ENCODE peak calls at places on chromosomes 12 and 14, in ten cellular contexts. A is heart left ventricle, W is GM23338, H is PC-3, D is lower leg skin, E is neural progenitor cell, G is lower lobe of right lung, S is NB4, Z is cardiac fibroblast, J is AG04450. Q is an unnamed sample.

GRCh38 chr14:58275527-58276190 is 22.7 kb upstream of the ARID4A start:
- DNase-seq in A (no peak), W (no peak), H (no peak), D (no peak), E (no peak), G (no peak), S (no peak), Z (no peak), J (no peak), Q (no peak)

GRCh38 chr14:77804592-77804991 is 4.7 kb downstream of the ADCK1 start:
- DNase-seq in A (no peak), W (peak), H (peak), D (no peak), E (peak), G (no peak), S (peak), Z (peak), J (no peak), Q (no peak)

GRCh38 chr12:112852810-112853209 is 54.0 kb upstream of the OAS1 start:
- DNase-seq in A (no peak), W (no peak), H (no peak), D (no peak), E (no peak), G (no peak), S (no peak), Z (no peak), J (no peak), Q (no peak)

GRCh38 chr12:59742831-59743230 is 147.0 kb downstream of the SLC16A7 start:
- DNase-seq in A (no peak), W (no peak), H (no peak), D (no peak), E (no peak), G (no peak), S (no peak), Z (peak), J (no peak), Q (no peak)

GRCh38 chr12:48156648-48157015 is 683 bp downstream of the ASB8 start:
- DNase-seq in A (no peak), W (no peak), H (no peak), D (no peak), E (no peak), G (no peak), S (peak), Z (no peak), J (no peak), Q (no peak)

GRCh38 chr12:79886917-79887519 is 47.9 kb downstream of the PPP1R12A start:
- DNase-seq in A (no peak), W (peak), H (peak), D (no peak), E (peak), G (no peak), S (peak), Z (peak), J (peak), Q (no peak)

GRCh38 chr12:113239811-113240331 is 18.6 kb downstream of the TPCN1 start:
- DNase-seq in A (peak), W (no peak), H (no peak), D (no peak), E (no peak), G (no peak), S (no peak), Z (peak), J (no peak), Q (no peak)

GRCh38 chr14:50041980-50042379 is 74.4 kb downstream of the VCPKMT start:
- DNase-seq in A (no peak), W (no peak), H (no peak), D (no peak), E (no peak), G (no peak), S (no peak), Z (no peak), J (no peak), Q (no peak)

GRCh38 chr14:89015016-89015415 is 190.6 kb downstream of the TTC8 start:
- DNase-seq in A (no peak), W (peak), H (peak), D (no peak), E (no peak), G (no peak), S (no peak), Z (peak), J (no peak), Q (no peak)

GRCh38 chr14:91708795-91709194 is 23.1 kb downstream of the CATSPERB start:
- DNase-seq in A (no peak), W (no peak), H (no peak), D (no peak), E (no peak), G (no peak), S (no peak), Z (no peak), J (no peak), Q (no peak)

GRCh38 chr12:92362785-92363184 is 217.1 kb upstream of the BTG1 start:
- DNase-seq in A (no peak), W (no peak), H (no peak), D (no peak), E (no peak), G (no peak), S (no peak), Z (no peak), J (no peak), Q (no peak)

GRCh38 chr12:2796187-2796663 is 1.5 kb downstream of the FKBP4 start:
- DNase-seq in A (no peak), W (peak), H (peak), D (no peak), E (peak), G (no peak), S (no peak), Z (no peak), J (no peak), Q (no peak)

GRCh38 chr14:56244138-56244789 is 126.1 kb downstream of the PELI2 start:
- DNase-seq in A (no peak), W (no peak), H (peak), D (no peak), E (no peak), G (no peak), S (peak), Z (peak), J (peak), Q (peak)

GRCh38 chr14:73888971-73889370 is 2.3 kb downstream of the ZNF410 start:
- DNase-seq in A (no peak), W (no peak), H (peak), D (no peak), E (no peak), G (no peak), S (peak), Z (no peak), J (no peak), Q (no peak)

GRCh38 chr14:70382556-70382955 is 23.1 kb upstream of the COX16 start:
- DNase-seq in A (no peak), W (no peak), H (no peak), D (no peak), E (no peak), G (no peak), S (no peak), Z (no peak), J (no peak), Q (no peak)

GRCh38 chr12:75784591-75784990 is 247.0 kb downstream of the PHLDA1 start:
- DNase-seq in A (peak), W (no peak), H (peak), D (peak), E (no peak), G (no peak), S (peak), Z (peak), J (no peak), Q (no peak)

GRCh38 chr14:30966415-30967363 is 58.8 kb upstream of the AP4S1 start:
- DNase-seq in A (no peak), W (no peak), H (peak), D (no peak), E (no peak), G (no peak), S (peak), Z (peak), J (no peak), Q (no peak)

GRCh38 chr12:77845831-77846230 is 15.1 kb downstream of the NAV3 start:
- DNase-seq in A (no peak), W (no peak), H (peak), D (no peak), E (no peak), G (no peak), S (no peak), Z (peak), J (no peak), Q (no peak)

GRCh38 chr14:81980601-81981310 is 447.1 kb upstream of the SEL1L start:
- DNase-seq in A (no peak), W (no peak), H (no peak), D (no peak), E (no peak), G (no peak), S (no peak), Z (no peak), J (no peak), Q (no peak)

GRCh38 chr14:45559626-45560025 is 306.6 kb upstream of the MIS18BP1 start:
- DNase-seq in A (no peak), W (peak), H (peak), D (no peak), E (no peak), G (no peak), S (no peak), Z (no peak), J (no peak), Q (no peak)

GRCh38 chr12:50110762-50111416 is 1.1 kb upstream of the COX14 start:
- DNase-seq in A (peak), W (peak), H (peak), D (peak), E (peak), G (peak), S (peak), Z (peak), J (no peak), Q (peak)

GRCh38 chr12:39905152-39905551 is 200.7 kb downstream of the SLC2A13 start:
- DNase-seq in A (peak), W (no peak), H (no peak), D (peak), E (no peak), G (no peak), S (no peak), Z (peak), J (no peak), Q (no peak)

GRCh38 chr12:130498589-130499385 is 161.1 kb downstream of the PIWIL1 start:
- DNase-seq in A (no peak), W (no peak), H (no peak), D (no peak), E (no peak), G (no peak), S (no peak), Z (no peak), J (no peak), Q (no peak)

GRCh38 chr12:29299613-29300012 is 81.4 kb downstream of the ERGIC2 start:
- DNase-seq in A (no peak), W (no peak), H (no peak), D (no peak), E (no peak), G (no peak), S (peak), Z (no peak), J (no peak), Q (no peak)

GRCh38 chr12:131010376-131011131 is 56.8 kb downstream of the ADGRD1 start:
- DNase-seq in A (no peak), W (no peak), H (no peak), D (no peak), E (no peak), G (peak), S (no peak), Z (no peak), J (no peak), Q (no peak)

GRCh38 chr14:22387776-22388241 is 201.2 kb downstream of the DAD1 start:
- DNase-seq in A (no peak), W (peak), H (no peak), D (no peak), E (no peak), G (no peak), S (no peak), Z (no peak), J (no peak), Q (no peak)
- H3K4me3 ChIP-seq in A (no peak), W (no peak), H (no peak), D (no peak), E (no peak), G (no peak), S (no peak), Z (no peak), J (no peak), Q (no peak)

DNA sequence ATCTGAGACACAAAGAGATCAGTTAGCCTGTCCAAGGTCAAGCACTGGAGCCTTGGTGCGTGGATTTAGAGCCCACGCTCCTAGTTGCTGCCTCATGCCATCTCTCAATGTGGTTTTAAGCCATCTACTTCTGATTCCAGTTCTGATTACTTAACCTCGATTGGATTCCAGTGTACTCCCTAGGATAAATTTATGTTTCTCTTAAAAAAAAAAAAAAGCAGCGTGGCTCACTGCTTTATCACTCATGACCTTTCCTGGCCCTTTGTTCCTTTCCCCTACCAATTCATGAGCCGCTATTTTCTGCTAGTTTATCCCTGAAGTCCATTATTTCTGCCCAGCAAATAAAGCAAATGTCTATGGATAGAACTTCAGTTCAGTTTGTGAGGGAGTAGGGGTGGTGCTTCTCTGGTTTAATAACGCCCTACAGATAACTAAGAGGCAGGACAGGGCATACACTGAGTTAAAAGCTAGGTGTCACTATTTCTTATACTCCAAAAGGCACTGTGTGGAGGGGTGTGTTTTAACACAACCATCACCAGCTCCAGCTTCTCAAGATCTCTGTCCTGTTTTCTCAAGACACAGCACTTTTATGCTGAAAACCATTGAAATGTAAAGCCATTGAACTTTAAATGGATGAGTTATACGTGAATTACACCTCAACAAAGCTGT is 9.8 kb upstream of the PARP11 start:
- DNase-seq in A (no peak), W (peak), H (peak), D (no peak), E (no peak), G (no peak), S (peak), Z (peak), J (no peak), Q (no peak)
- TF ChIP-seq CTCF in A (no peak), W (peak), H (peak), D (no peak), E (peak), G (peak), S (peak), Z (peak), J (no peak), Q (peak)

GRCh38 chr12:27024291-27024690 is 1.9 kb downstream of the MED21 start:
- DNase-seq in A (no peak), W (no peak), H (no peak), D (no peak), E (no peak), G (no peak), S (no peak), Z (peak), J (no peak), Q (no peak)
- H3K4me3 ChIP-seq in A (no peak), W (peak), H (peak), D (no peak), E (peak), G (no peak), S (peak), Z (no peak), J (no peak), Q (no peak)

GRCh38 chr14:99808133-99808505 is 14.9 kb downstream of the EML1 start:
- DNase-seq in A (no peak), W (no peak), H (no peak), D (no peak), E (no peak), G (no peak), S (no peak), Z (no peak), J (no peak), Q (no peak)

GRCh38 chr14:99809864-99810854 is 16.9 kb downstream of the EML1 start:
- DNase-seq in A (peak), W (no peak), H (no peak), D (peak), E (no peak), G (no peak), S (peak), Z (no peak), J (no peak), Q (no peak)

GRCh38 chr14:99809376-99809775 is 16.2 kb downstream of the EML1 start:
- DNase-seq in A (peak), W (no peak), H (no peak), D (peak), E (no peak), G (no peak), S (no peak), Z (peak), J (peak), Q (no peak)

GRCh38 chr14:99807413-99808132 is 14.4 kb downstream of the EML1 start:
- DNase-seq in A (no peak), W (peak), H (peak), D (no peak), E (peak), G (no peak), S (no peak), Z (peak), J (no peak), Q (no peak)

GRCh38 chr14:99808515-99808914 is 15.3 kb downstream of the EML1 start:
- DNase-seq in A (no peak), W (no peak), H (no peak), D (no peak), E (no peak), G (no peak), S (no peak), Z (peak), J (no peak), Q (no peak)
- TF ChIP-seq CTCF in A (no peak), W (no peak), H (no peak), D (no peak), E (no peak), G (no peak), S (no peak), Z (no peak), J (peak), Q (no peak)

DNA sequence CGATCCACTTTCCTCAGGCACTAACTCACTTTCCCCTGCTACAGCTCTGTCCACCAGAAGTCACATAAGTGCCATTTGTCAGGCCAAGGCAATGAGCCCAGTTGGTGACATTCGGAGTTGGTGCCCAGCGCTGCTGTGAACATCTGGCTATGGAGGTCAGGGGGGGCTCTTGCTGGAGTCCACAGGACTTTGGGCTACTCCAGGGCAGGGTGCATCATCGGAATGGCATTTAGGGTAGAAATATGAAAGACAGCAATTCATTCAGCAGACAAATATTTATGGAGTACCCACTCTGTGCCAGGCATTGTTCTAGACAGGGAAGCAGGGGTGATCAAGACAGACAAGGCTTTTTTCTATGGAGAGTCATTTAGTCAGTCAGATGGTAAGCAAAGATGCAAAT is 1.5 kb upstream of the PPP1CC start:
- DNase-seq in A (peak), W (no peak), H (peak), D (no peak), E (peak), G (no peak), S (no peak), Z (peak), J (no peak), Q (no peak)
- H3K4me3 ChIP-seq in A (no peak), W (peak), H (peak), D (no peak), E (peak), G (no peak), S (no peak), Z (no peak), J (no peak), Q (no peak)

GRCh38 chr12:128190052-128190451 is 76.9 kb upstream of the TMEM132C start:
- DNase-seq in A (no peak), W (no peak), H (no peak), D (no peak), E (no peak), G (no peak), S (no peak), Z (no peak), J (no peak), Q (no peak)

GRCh38 chr12:128191380-128191779 is 75.6 kb upstream of the TMEM132C start:
- DNase-seq in A (no peak), W (no peak), H (no peak), D (no peak), E (no peak), G (no peak), S (no peak), Z (no peak), J (no peak), Q (no peak)

DNA sequence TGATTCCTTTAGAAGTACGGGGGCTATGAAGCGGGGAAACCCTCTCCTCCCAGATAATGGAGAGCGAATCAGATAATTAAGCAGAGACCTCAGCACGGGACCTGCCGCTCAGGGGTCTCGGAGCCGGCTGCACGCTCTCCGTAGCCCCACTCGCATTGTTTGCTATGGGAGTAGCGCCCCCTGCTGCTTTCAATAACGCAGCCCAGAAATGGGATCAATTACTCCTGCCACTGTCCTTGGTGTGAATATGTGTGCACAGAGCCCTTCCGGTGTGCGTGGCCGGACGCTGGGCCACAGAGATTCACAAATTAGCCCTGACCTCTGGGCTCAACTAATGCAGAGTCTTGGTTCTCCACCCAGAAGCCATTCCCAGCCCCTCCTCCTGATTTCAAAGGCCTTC is 76.4 kb upstream of the TMEM132C start:
- DNase-seq in A (no peak), W (peak), H (peak), D (no peak), E (peak), G (no peak), S (no peak), Z (no peak), J (no peak), Q (no peak)
- TF ChIP-seq CTCF in A (no peak), W (peak), H (peak), D (no peak), E (peak), G (peak), S (no peak), Z (no peak), J (no peak), Q (peak)

Q was measured in epithelial cell of proximal tubule.